ENCODE peak calls at places on chromosomes 4 and X, in four cellular contexts. O is heart right ventricle, Z is AG09309, T is M059J. H is an unnamed sample.

GRCh38 chr4:184374006-184374405 is 100.3 kb downstream of the IRF2 start:
- DNase-seq in T (no peak), O (no peak), Z (no peak), H (no peak)

GRCh38 chr4:147768113-147768512 is 36.2 kb downstream of the ARHGAP10 start:
- DNase-seq in T (peak; percentile 76), O (no peak), Z (peak; percentile 86), H (no peak)

GRCh38 chr4:76690091-76690905 is 207.6 kb downstream of the SOWAHB start:
- DNase-seq in T (peak; percentile 40), Z (no peak), O (no peak), H (no peak)

GRCh38 chrX:20623448-20623847 is 356.7 kb upstream of the RPS6KA3 start:
- DNase-seq in O (no peak), T (peak; percentile 34), Z (no peak), H (no peak)

GRCh38 chr4:17718471-17718870 is 63.0 kb downstream of the FAM184B start:
- DNase-seq in T (no peak), O (no peak), Z (no peak), H (no peak)

GRCh38 chr4:112418092-112418491 is 97.9 kb downstream of the NEUROG2 start:
- DNase-seq in Z (no peak), O (no peak), T (no peak), H (no peak)

GRCh38 chr4:30866444-30866843 is 146.3 kb downstream of the PCDH7 start:
- DNase-seq in O (no peak), T (no peak), Z (no peak), H (no peak)

GRCh38 chrX:78614264-78614663 is 44.9 kb downstream of the RTL3 start:
- DNase-seq in Z (no peak), O (no peak), T (no peak), H (no peak)

GRCh38 chr4:19177616-19178015 is 1074.1 kb upstream of the SLIT2 start:
- DNase-seq in T (peak; percentile 4), Z (no peak), O (no peak), H (no peak)

GRCh38 chr4:184746532-184746870 is 12.6 kb upstream of the CENPU start:
- DNase-seq in Z (peak; percentile 77), T (peak; percentile 39), O (peak; percentile 40), H (no peak)

GRCh38 chr4:159487284-159487747 is 384.4 kb downstream of the RAPGEF2 start:
- DNase-seq in O (peak; percentile 49), T (peak; percentile 64), Z (peak; percentile 53), H (peak; percentile 72)

GRCh38 chr4:185211641-185212040 is 2.2 kb downstream of the SNX25 start:
- DNase-seq in O (no peak), T (no peak), Z (no peak), H (no peak)

GRCh38 chr4:105122334-105122733 is 24.3 kb upstream of the TET2 start:
- DNase-seq in T (peak; percentile 85), O (no peak), Z (no peak), H (no peak)

GRCh38 chr4:72031868-72032619 is at the start of gene NPFFR2:
- DNase-seq in Z (no peak), O (peak; percentile 4), T (no peak), H (no peak)

GRCh38 chr4:2006367-2006766 is 2.4 kb downstream of the NELFA start:
- DNase-seq in Z (no peak), T (no peak), O (no peak), H (no peak)

GRCh38 chrX:154013001-154013421 is 6.7 kb downstream of the IRAK1 start:
- DNase-seq in Z (no peak), T (no peak), O (no peak), H (no peak)

GRCh38 chr4:154491731-154492249 is at the start of gene DCHS2:
- DNase-seq in O (no peak), T (no peak), Z (no peak), H (no peak)

GRCh38 chr4:183738081-183738673 is 79.1 kb downstream of the TRAPPC11 start:
- DNase-seq in O (peak; percentile 41), Z (no peak), T (no peak), H (no peak)

GRCh38 chr4:3480528-3481112 is 17.5 kb downstream of the DOK7 start:
- DNase-seq in T (peak; percentile 72), O (peak; percentile 62), Z (no peak), H (peak; percentile 47)

GRCh38 chr4:26542996-26543395 is 40.9 kb upstream of the TBC1D19 start:
- DNase-seq in Z (no peak), T (peak; percentile 52), O (no peak), H (no peak)

GRCh38 chrX:39174761-39175417 is 373.6 kb downstream of the MID1IP1 start:
- DNase-seq in T (no peak), Z (no peak), O (no peak), H (no peak)

GRCh38 chrX:119605739-119606507 is at the start of gene NKRF:
- DNase-seq in Z (no peak), O (peak; percentile 93), T (peak; percentile 97), H (peak; percentile 75)

GRCh38 chr4:153616005-153616555 is 68.0 kb upstream of the TLR2 start:
- DNase-seq in O (no peak), T (no peak), Z (no peak), H (no peak)